ENCODE peak calls at places on chromosome 14, in four cellular contexts. E is COR-L47; L is HS-27A; S is central memory CD4-positive, alpha-beta T cell. D is an unnamed sample.

GRCh38 chr14:24058951-24059475 is 7.2 kb downstream of the CARMIL3 start:
- DNase-seq in E (no peak), L (no peak), S (no peak), D (no peak)

GRCh38 chr14:95480109-95480886 is 36.2 kb downstream of the SYNE3 start:
- DNase-seq in E (no peak), L (no peak), S (peak), D (no peak)

GRCh38 chr14:59245809-59246295 is 57.4 kb downstream of the DAAM1 start:
- DNase-seq in E (no peak), L (no peak), S (no peak), D (no peak)

GRCh38 chr14:39368261-39368959 is 63.8 kb downstream of the FBXO33 start:
- DNase-seq in E (peak), L (peak), S (no peak), D (peak)

GRCh38 chr14:90678420-90678819 is 137.8 kb downstream of the TTC7B start:
- DNase-seq in E (no peak), L (no peak), S (no peak), D (no peak)

GRCh38 chr14:63383776-63384367 is 65.1 kb upstream of the GPHB5 start:
- DNase-seq in E (no peak), L (no peak), S (no peak), D (no peak)

GRCh38 chr14:55556929-55557623 is 22.9 kb upstream of the KTN1 start:
- DNase-seq in E (peak), L (peak), S (no peak), D (no peak)

GRCh38 chr14:103695331-103696026 is 19.8 kb downstream of the XRCC3 start:
- DNase-seq in E (no peak), L (no peak), S (no peak), D (no peak)

D was measured in NCI-H524.